ENCODE peak calls at places on chromosomes 11 and 22, in ten cellular contexts. One of them, this sample, is unnamed.

GRCh38 chr11:134014502-134014901 is 54.4 kb upstream of the JAM3 start:
- DNase-seq in lower lobe of right lung: no peak
- DNase-seq in stimulated activated CD4-positive, alpha-beta T cell treated with anti-CD3 and anti-CD28 coated beads, TNF-alpha, amount 100 ng/mL, for 1 hour: no peak
- DNase-seq in GM19239: no peak
- DNase-seq in fibroblast of mammary gland: no peak
- DNase-seq in activated naive CD4-positive, alpha-beta T cell: no peak
- DNase-seq in spleen: no peak
- DNase-seq in HS-5: no peak
- DNase-seq in activated T-cell treated with anti-CD3 and anti-CD28 coated beads for 48 hours: no peak
- DNase-seq in GM12864: no peak
- DNase-seq in this sample: no peak

GRCh38 chr11:16454284-16454683 is 97.9 kb upstream of the SOX6 start:
- DNase-seq in lower lobe of right lung: no peak
- DNase-seq in stimulated activated CD4-positive, alpha-beta T cell treated with anti-CD3 and anti-CD28 coated beads, TNF-alpha, amount 100 ng/mL, for 1 hour: no peak
- DNase-seq in GM19239: no peak
- DNase-seq in fibroblast of mammary gland: no peak
- DNase-seq in activated naive CD4-positive, alpha-beta T cell: no peak
- DNase-seq in spleen: no peak
- DNase-seq in HS-5: peak
- DNase-seq in activated T-cell treated with anti-CD3 and anti-CD28 coated beads for 48 hours: no peak
- DNase-seq in GM12864: no peak
- DNase-seq in this sample: no peak

GRCh38 chr11:121634889-121635288 is 182.1 kb upstream of the SORL1-AS1 start:
- DNase-seq in lower lobe of right lung: no peak
- DNase-seq in stimulated activated CD4-positive, alpha-beta T cell treated with anti-CD3 and anti-CD28 coated beads, TNF-alpha, amount 100 ng/mL, for 1 hour: no peak
- DNase-seq in GM19239: no peak
- DNase-seq in fibroblast of mammary gland: peak
- DNase-seq in activated naive CD4-positive, alpha-beta T cell: no peak
- DNase-seq in spleen: no peak
- DNase-seq in HS-5: peak
- DNase-seq in activated T-cell treated with anti-CD3 and anti-CD28 coated beads for 48 hours: no peak
- DNase-seq in GM12864: no peak
- DNase-seq in this sample: no peak

GRCh38 chr11:27456140-27456801 is 16.3 kb downstream of the LGR4 start:
- DNase-seq in lower lobe of right lung: no peak
- DNase-seq in stimulated activated CD4-positive, alpha-beta T cell treated with anti-CD3 and anti-CD28 coated beads, TNF-alpha, amount 100 ng/mL, for 1 hour: no peak
- DNase-seq in GM19239: no peak
- DNase-seq in fibroblast of mammary gland: no peak
- DNase-seq in activated naive CD4-positive, alpha-beta T cell: no peak
- DNase-seq in spleen: no peak
- DNase-seq in HS-5: no peak
- DNase-seq in activated T-cell treated with anti-CD3 and anti-CD28 coated beads for 48 hours: no peak
- DNase-seq in GM12864: no peak
- DNase-seq in this sample: no peak

GRCh38 chr11:96219981-96220623 is 122.9 kb downstream of the MAML2 start:
- DNase-seq in lower lobe of right lung: no peak
- DNase-seq in stimulated activated CD4-positive, alpha-beta T cell treated with anti-CD3 and anti-CD28 coated beads, TNF-alpha, amount 100 ng/mL, for 1 hour: no peak
- DNase-seq in GM19239: no peak
- DNase-seq in fibroblast of mammary gland: peak
- DNase-seq in activated naive CD4-positive, alpha-beta T cell: no peak
- DNase-seq in spleen: no peak
- DNase-seq in HS-5: peak
- DNase-seq in activated T-cell treated with anti-CD3 and anti-CD28 coated beads for 48 hours: no peak
- DNase-seq in GM12864: no peak
- DNase-seq in this sample: no peak

GRCh38 chr22:37320726-37321286 is 38.5 kb downstream of the CYTH4 start:
- DNase-seq in lower lobe of right lung: no peak
- DNase-seq in stimulated activated CD4-positive, alpha-beta T cell treated with anti-CD3 and anti-CD28 coated beads, TNF-alpha, amount 100 ng/mL, for 1 hour: no peak
- DNase-seq in GM19239: no peak
- DNase-seq in fibroblast of mammary gland: no peak
- DNase-seq in activated naive CD4-positive, alpha-beta T cell: no peak
- DNase-seq in spleen: no peak
- DNase-seq in HS-5: no peak
- DNase-seq in activated T-cell treated with anti-CD3 and anti-CD28 coated beads for 48 hours: no peak
- DNase-seq in GM12864: no peak
- DNase-seq in this sample: no peak

GRCh38 chr11:87754685-87755084 is 420.6 kb downstream of the RAB38 start:
- DNase-seq in lower lobe of right lung: no peak
- DNase-seq in stimulated activated CD4-positive, alpha-beta T cell treated with anti-CD3 and anti-CD28 coated beads, TNF-alpha, amount 100 ng/mL, for 1 hour: no peak
- DNase-seq in GM19239: no peak
- DNase-seq in fibroblast of mammary gland: no peak
- DNase-seq in activated naive CD4-positive, alpha-beta T cell: no peak
- DNase-seq in spleen: no peak
- DNase-seq in HS-5: no peak
- DNase-seq in activated T-cell treated with anti-CD3 and anti-CD28 coated beads for 48 hours: no peak
- DNase-seq in GM12864: no peak
- DNase-seq in this sample: no peak

GRCh38 chr11:120751550-120751949 is 240.0 kb downstream of the GRIK4 start:
- DNase-seq in lower lobe of right lung: no peak
- DNase-seq in stimulated activated CD4-positive, alpha-beta T cell treated with anti-CD3 and anti-CD28 coated beads, TNF-alpha, amount 100 ng/mL, for 1 hour: no peak
- DNase-seq in GM19239: no peak
- DNase-seq in fibroblast of mammary gland: no peak
- DNase-seq in activated naive CD4-positive, alpha-beta T cell: no peak
- DNase-seq in spleen: no peak
- DNase-seq in HS-5: no peak
- DNase-seq in activated T-cell treated with anti-CD3 and anti-CD28 coated beads for 48 hours: no peak
- DNase-seq in GM12864: no peak
- DNase-seq in this sample: no peak

GRCh38 chr11:128802358-128802981 is 64.6 kb downstream of the KCNJ1 start:
- DNase-seq in lower lobe of right lung: no peak
- DNase-seq in stimulated activated CD4-positive, alpha-beta T cell treated with anti-CD3 and anti-CD28 coated beads, TNF-alpha, amount 100 ng/mL, for 1 hour: no peak
- DNase-seq in GM19239: no peak
- DNase-seq in fibroblast of mammary gland: no peak
- DNase-seq in activated naive CD4-positive, alpha-beta T cell: no peak
- DNase-seq in spleen: no peak
- DNase-seq in HS-5: no peak
- DNase-seq in activated T-cell treated with anti-CD3 and anti-CD28 coated beads for 48 hours: no peak
- DNase-seq in GM12864: no peak
- DNase-seq in this sample: no peak

GRCh38 chr22:27591060-27591459 is 210.5 kb downstream of the MN1 start:
- DNase-seq in lower lobe of right lung: no peak
- DNase-seq in stimulated activated CD4-positive, alpha-beta T cell treated with anti-CD3 and anti-CD28 coated beads, TNF-alpha, amount 100 ng/mL, for 1 hour: no peak
- DNase-seq in GM19239: no peak
- DNase-seq in fibroblast of mammary gland: no peak
- DNase-seq in activated naive CD4-positive, alpha-beta T cell: no peak
- DNase-seq in spleen: peak
- DNase-seq in HS-5: no peak
- DNase-seq in activated T-cell treated with anti-CD3 and anti-CD28 coated beads for 48 hours: no peak
- DNase-seq in GM12864: no peak
- DNase-seq in this sample: no peak

GRCh38 chr11:129643031-129643721 is 172.5 kb upstream of the TMEM45B start:
- DNase-seq in lower lobe of right lung: no peak
- DNase-seq in stimulated activated CD4-positive, alpha-beta T cell treated with anti-CD3 and anti-CD28 coated beads, TNF-alpha, amount 100 ng/mL, for 1 hour: no peak
- DNase-seq in GM19239: no peak
- DNase-seq in fibroblast of mammary gland: peak
- DNase-seq in activated naive CD4-positive, alpha-beta T cell: no peak
- DNase-seq in spleen: no peak
- DNase-seq in HS-5: peak
- DNase-seq in activated T-cell treated with anti-CD3 and anti-CD28 coated beads for 48 hours: peak
- DNase-seq in GM12864: no peak
- DNase-seq in this sample: no peak

GRCh38 chr11:68025047-68025446 is 5.4 kb upstream of the NDUFS8 start:
- DNase-seq in lower lobe of right lung: no peak
- DNase-seq in stimulated activated CD4-positive, alpha-beta T cell treated with anti-CD3 and anti-CD28 coated beads, TNF-alpha, amount 100 ng/mL, for 1 hour: no peak
- DNase-seq in GM19239: no peak
- DNase-seq in fibroblast of mammary gland: no peak
- DNase-seq in activated naive CD4-positive, alpha-beta T cell: no peak
- DNase-seq in spleen: no peak
- DNase-seq in HS-5: no peak
- DNase-seq in activated T-cell treated with anti-CD3 and anti-CD28 coated beads for 48 hours: no peak
- DNase-seq in GM12864: no peak
- DNase-seq in this sample: no peak

GRCh38 chr11:16239130-16240105 is 116.9 kb downstream of the SOX6 start:
- DNase-seq in lower lobe of right lung: no peak
- DNase-seq in stimulated activated CD4-positive, alpha-beta T cell treated with anti-CD3 and anti-CD28 coated beads, TNF-alpha, amount 100 ng/mL, for 1 hour: no peak
- DNase-seq in GM19239: no peak
- DNase-seq in fibroblast of mammary gland: no peak
- DNase-seq in activated naive CD4-positive, alpha-beta T cell: no peak
- DNase-seq in spleen: no peak
- DNase-seq in HS-5: no peak
- DNase-seq in activated T-cell treated with anti-CD3 and anti-CD28 coated beads for 48 hours: no peak
- DNase-seq in GM12864: no peak
- DNase-seq in this sample: no peak

GRCh38 chr22:44625981-44626687 is 75.9 kb upstream of the PRR5 start:
- DNase-seq in lower lobe of right lung: peak
- DNase-seq in stimulated activated CD4-positive, alpha-beta T cell treated with anti-CD3 and anti-CD28 coated beads, TNF-alpha, amount 100 ng/mL, for 1 hour: peak
- DNase-seq in GM19239: peak
- DNase-seq in fibroblast of mammary gland: peak
- DNase-seq in activated naive CD4-positive, alpha-beta T cell: peak
- DNase-seq in spleen: peak
- DNase-seq in HS-5: no peak
- DNase-seq in activated T-cell treated with anti-CD3 and anti-CD28 coated beads for 48 hours: peak
- DNase-seq in GM12864: no peak
- DNase-seq in this sample: no peak

GRCh38 chr22:44462246-44463015 is 35.6 kb downstream of the RTL6 start:
- DNase-seq in lower lobe of right lung: no peak
- DNase-seq in stimulated activated CD4-positive, alpha-beta T cell treated with anti-CD3 and anti-CD28 coated beads, TNF-alpha, amount 100 ng/mL, for 1 hour: no peak
- DNase-seq in GM19239: no peak
- DNase-seq in fibroblast of mammary gland: no peak
- DNase-seq in activated naive CD4-positive, alpha-beta T cell: no peak
- DNase-seq in spleen: peak
- DNase-seq in HS-5: no peak
- DNase-seq in activated T-cell treated with anti-CD3 and anti-CD28 coated beads for 48 hours: no peak
- DNase-seq in GM12864: no peak
- DNase-seq in this sample: no peak

GRCh38 chr11:69799582-69799981 is 19.6 kb downstream of the FGF3 start:
- DNase-seq in lower lobe of right lung: no peak
- DNase-seq in stimulated activated CD4-positive, alpha-beta T cell treated with anti-CD3 and anti-CD28 coated beads, TNF-alpha, amount 100 ng/mL, for 1 hour: no peak
- DNase-seq in GM19239: no peak
- DNase-seq in fibroblast of mammary gland: peak
- DNase-seq in activated naive CD4-positive, alpha-beta T cell: no peak
- DNase-seq in spleen: no peak
- DNase-seq in HS-5: peak
- DNase-seq in activated T-cell treated with anti-CD3 and anti-CD28 coated beads for 48 hours: no peak
- DNase-seq in GM12864: no peak
- DNase-seq in this sample: no peak

GRCh38 chr11:7905961-7906429 is 25.1 kb downstream of the OR10A6 start:
- DNase-seq in lower lobe of right lung: peak
- DNase-seq in stimulated activated CD4-positive, alpha-beta T cell treated with anti-CD3 and anti-CD28 coated beads, TNF-alpha, amount 100 ng/mL, for 1 hour: no peak
- DNase-seq in GM19239: no peak
- DNase-seq in fibroblast of mammary gland: no peak
- DNase-seq in activated naive CD4-positive, alpha-beta T cell: no peak
- DNase-seq in spleen: no peak
- DNase-seq in HS-5: no peak
- DNase-seq in activated T-cell treated with anti-CD3 and anti-CD28 coated beads for 48 hours: no peak
- DNase-seq in GM12864: no peak
- DNase-seq in this sample: no peak

GRCh38 chr11:83070878-83071640 is 638 bp downstream of the RAB30 start:
- DNase-seq in lower lobe of right lung: peak
- DNase-seq in stimulated activated CD4-positive, alpha-beta T cell treated with anti-CD3 and anti-CD28 coated beads, TNF-alpha, amount 100 ng/mL, for 1 hour: no peak
- DNase-seq in GM19239: no peak
- DNase-seq in fibroblast of mammary gland: peak
- DNase-seq in activated naive CD4-positive, alpha-beta T cell: no peak
- DNase-seq in spleen: peak
- DNase-seq in HS-5: no peak
- DNase-seq in activated T-cell treated with anti-CD3 and anti-CD28 coated beads for 48 hours: no peak
- DNase-seq in GM12864: no peak
- DNase-seq in this sample: no peak

This sample was measured in chondrocyte.